ENCODE peak calls at places on chromosomes 3 and 15, in six cellular contexts. F is body of pancreas, D is PC-3, Q is adipocyte, N is mammary epithelial cell, S is right atrium auricular region. V is an unnamed sample.

GRCh38 chr3:22621205-22621809 is 581.8 kb upstream of the UBE2E2 start:
- DNase-seq in F (no peak), D (no peak), Q (no peak), N (no peak), S (no peak), V (no peak)

GRCh38 chr3:10557250-10557649 is 51.9 kb upstream of the ATP2B2 start:
- DNase-seq in F (no peak), D (no peak), Q (no peak), N (no peak), S (peak; percentile 18), V (no peak)

GRCh38 chr15:80966431-80967197 is 23.0 kb downstream of the MESD start:
- DNase-seq in F (no peak), D (no peak), Q (no peak), N (no peak), S (peak; percentile 48), V (no peak)

GRCh38 chr3:174156200-174156599 is 702.9 kb upstream of the NAALADL2 start:
- DNase-seq in F (no peak), D (no peak), Q (no peak), N (no peak), S (no peak), V (no peak)

GRCh38 chr15:77860101-77860691 is 217.3 kb downstream of the TBC1D2B start:
- DNase-seq in F (no peak), D (no peak), Q (no peak), N (no peak), S (no peak), V (no peak)

GRCh38 chr3:44114142-44114541 is 127.5 kb upstream of the TOPAZ1 start:
- DNase-seq in F (peak; percentile 32), D (peak; percentile 15), Q (no peak), N (no peak), S (no peak), V (no peak)

GRCh38 chr3:130677310-130677709 is 69.3 kb downstream of the PIK3R4 start:
- DNase-seq in F (no peak), D (no peak), Q (no peak), N (no peak), S (no peak), V (no peak)

GRCh38 chr3:16516695-16517481 is 3.4 kb upstream of the RFTN1 start:
- DNase-seq in F (no peak), D (peak; percentile 63), Q (peak; percentile 75), N (peak; percentile 35), S (peak; percentile 66), V (peak; percentile 32)

GRCh38 chr3:31946484-31947081 is 34.5 kb downstream of the OSBPL10 start:
- DNase-seq in F (no peak), D (peak; percentile 49), Q (no peak), N (no peak), S (no peak), V (no peak)

GRCh38 chr3:22730701-22731100 is 472.4 kb upstream of the UBE2E2 start:
- DNase-seq in F (no peak), D (no peak), Q (no peak), N (no peak), S (no peak), V (no peak)

GRCh38 chr15:72153269-72153668 is 35.1 kb downstream of the SENP8 start:
- DNase-seq in F (no peak), D (no peak), Q (no peak), N (no peak), S (no peak), V (no peak)

GRCh38 chr15:72155021-72155621 is 36.9 kb downstream of the SENP8 start:
- DNase-seq in F (peak; percentile 98), D (peak; percentile 75), Q (peak; percentile 68), N (peak; percentile 85), S (peak; percentile 66), V (no peak)

GRCh38 chr15:72156928-72157327 is 38.7 kb downstream of the SENP8 start:
- DNase-seq in F (no peak), D (no peak), Q (peak; percentile 24), N (no peak), S (no peak), V (no peak)

GRCh38 chr15:72154316-72154715 is 36.1 kb downstream of the SENP8 start:
- DNase-seq in F (no peak), D (no peak), Q (no peak), N (no peak), S (no peak), V (no peak)

GRCh38 chr15:72155635-72156616 is 37.7 kb downstream of the SENP8 start:
- DNase-seq in F (peak; percentile 90), D (peak; percentile 92), Q (peak; percentile 95), N (peak; percentile 74), S (peak; percentile 85), V (peak; percentile 31)
- H3K4me3 ChIP-seq in F (no peak overlapping the region), D (peak overlapping the region; percentile 73), Q (peak overlapping the region; percentile 82), N (peak overlapping the region; percentile 40), S (peak overlapping the region; percentile 32), V (peak overlapping the region; percentile 39)

GRCh38 chr3:128847631-128848370 is 31.6 kb upstream of the ACAD9 start:
- DNase-seq in F (no peak), D (no peak), Q (no peak), N (no peak), S (no peak), V (no peak)
- H3K4me3 ChIP-seq in F (no peak overlapping the region), D (no peak overlapping the region), Q (no peak overlapping the region), N (no peak overlapping the region), S (no peak overlapping the region), V (no peak overlapping the region)

DNA sequence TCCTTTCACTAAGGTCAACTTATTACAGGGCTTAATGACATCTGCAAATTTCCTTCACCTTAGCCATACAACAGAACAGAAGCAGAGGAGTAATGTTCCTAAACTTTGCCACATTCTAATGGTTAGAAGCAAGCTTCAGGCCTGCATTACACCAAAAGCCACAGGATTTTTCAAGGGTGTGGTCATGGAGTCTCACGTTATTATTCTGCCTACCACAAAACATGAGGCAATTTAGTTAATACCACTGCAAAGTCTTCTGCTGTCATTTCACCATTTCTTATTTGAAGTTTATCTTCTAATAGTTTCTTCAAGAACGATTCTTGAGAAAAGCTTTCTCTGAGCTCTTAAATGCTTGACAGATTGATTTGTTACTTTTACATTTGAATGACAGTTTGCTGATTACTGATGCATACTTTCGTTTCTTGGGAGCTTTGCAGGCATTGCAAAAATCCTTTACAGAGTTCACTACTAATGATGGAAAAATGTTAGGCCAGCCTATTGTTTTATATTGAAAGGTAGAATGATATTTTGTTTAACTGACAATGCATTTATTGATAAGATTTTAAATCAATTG is 1257.1 kb downstream of the NSUN3 start:
- DNase-seq in F (no peak), D (no peak), Q (peak; percentile 47), N (no peak), S (no peak), V (no peak)
- H3K4me3 ChIP-seq in F (no peak overlapping the region), D (no peak overlapping the region), Q (no peak overlapping the region), N (no peak overlapping the region), S (no peak overlapping the region), V (no peak overlapping the region)

DNA sequence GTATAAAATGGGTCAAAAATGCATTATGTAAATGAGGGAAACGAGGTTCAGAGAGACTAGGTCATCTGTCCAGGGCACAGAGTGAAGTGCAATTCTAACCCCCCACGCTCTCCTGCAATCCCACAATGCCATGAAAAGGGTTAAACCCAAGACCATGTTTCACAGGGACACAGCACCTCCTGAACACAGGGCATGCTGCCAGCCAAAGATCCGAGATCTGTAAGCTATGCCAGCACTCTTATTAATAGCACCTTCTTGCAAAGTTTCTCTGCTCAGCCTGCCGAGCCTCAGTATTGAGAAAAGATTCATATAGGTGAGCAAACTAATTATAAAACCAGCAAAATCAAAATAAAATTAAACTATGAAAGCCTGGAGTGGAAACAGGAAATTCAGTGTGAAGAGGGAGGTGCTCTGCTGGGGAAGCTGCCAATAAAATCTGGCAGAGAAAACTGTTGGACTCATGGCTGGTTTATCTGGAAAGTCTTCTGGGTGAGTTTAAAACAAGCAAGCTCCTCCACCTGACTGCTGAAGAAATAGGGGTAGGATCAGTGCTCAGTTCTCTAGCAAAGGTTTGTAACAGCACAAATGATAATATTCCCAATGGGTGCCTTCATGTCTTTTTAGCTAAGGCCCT is 50.3 kb downstream of the LRIG1 start:
- DNase-seq in F (peak; percentile 79), D (peak; percentile 32), Q (peak; percentile 70), N (no peak), S (no peak), V (no peak)
- H3K4me3 ChIP-seq in F (no peak overlapping the region), D (no peak overlapping the region), Q (peak overlapping the region; percentile 65), N (no peak overlapping the region), S (no peak overlapping the region), V (no peak overlapping the region)